ENCODE peak calls at places on chromosomes 13 and 19, in six cellular contexts. Z is transverse colon, K is astrocyte of the spinal cord, Q is pancreas, L is cardiac fibroblast, U is mucosa of descending colon. G is an unnamed sample.

GRCh38 chr13:27613623-27614022 is 6.7 kb downstream of the LNX2 start:
- DNase-seq in Z (no peak), K (no peak), Q (no peak), L (no peak), U (no peak), G (no peak)

GRCh38 chr19:47675859-47676258 is 37.4 kb upstream of the EHD2 start:
- DNase-seq in Z (no peak), K (no peak), Q (no peak), L (no peak), U (no peak), G (no peak)

GRCh38 chr19:35528218-35529038 is at the start of gene SBSN:
- DNase-seq in Z (no peak), K (no peak), Q (no peak), L (peak; percentile 84), U (no peak), G (peak; percentile 80)

GRCh38 chr19:41706741-41707501 is 1.5 kb upstream of the CEACAM5 start:
- DNase-seq in Z (peak; percentile 87), K (no peak), Q (peak; percentile 56), L (peak; percentile 36), U (peak; percentile 89), G (peak; percentile 12)

GRCh38 chr13:51416107-51416506 is 36.7 kb downstream of the INTS6 start:
- DNase-seq in Z (no peak), K (no peak), Q (no peak), L (no peak), U (no peak), G (no peak)

GRCh38 chr13:113138792-113139551 is 16.4 kb downstream of the F10 start:
- DNase-seq in Z (no peak), K (no peak), Q (no peak), L (no peak), U (no peak), G (no peak)

GRCh38 chr19:49555600-49556411 is 24.6 kb downstream of the NOSIP start:
- DNase-seq in Z (peak; percentile 84), K (peak; percentile 62), Q (peak; percentile 92), L (peak; percentile 43), U (peak; percentile 87), G (peak; percentile 45)

GRCh38 chr19:8320564-8321066 is 560 bp downstream of the NDUFA7 start:
- DNase-seq in Z (no peak), K (no peak), Q (no peak), L (peak; percentile 26), U (no peak), G (no peak)

GRCh38 chr19:3807131-3807480 is 20.9 kb upstream of the MATK start:
- DNase-seq in Z (no peak), K (no peak), Q (no peak), L (no peak), U (no peak), G (no peak)

GRCh38 chr19:55196803-55197202 is 12.5 kb downstream of the PTPRH start:
- DNase-seq in Z (no peak), K (no peak), Q (no peak), L (peak; percentile 27), U (no peak), G (no peak)

GRCh38 chr19:42281175-42282035 is 12.4 kb downstream of the CIC start:
- DNase-seq in Z (peak; percentile 47), K (peak; percentile 64), Q (no peak), L (peak; percentile 22), U (peak; percentile 52), G (peak; percentile 27)

GRCh38 chr13:49292742-49293498 is 45.2 kb downstream of the CDADC1 start:
- DNase-seq in Z (no peak), K (peak; percentile 89), Q (no peak), L (peak; percentile 89), U (no peak), G (peak; percentile 36)

GRCh38 chr13:20728579-20729300 is 25.2 kb downstream of the IL17D start:
- DNase-seq in Z (no peak), K (no peak), Q (no peak), L (no peak), U (no peak), G (peak; percentile 31)

GRCh38 chr13:96093296-96094006 is 3.5 kb downstream of the HS6ST3 start:
- DNase-seq in Z (no peak), K (no peak), Q (no peak), L (peak; percentile 42), U (no peak), G (no peak)

GRCh38 chr13:20241593-20241992 is 9.5 kb upstream of the GJB6 start:
- DNase-seq in Z (no peak), K (no peak), Q (no peak), L (no peak), U (no peak), G (no peak)

GRCh38 chr19:40348961-40349507 is 539 bp downstream of the PLD3 start:
- DNase-seq in Z (no peak), K (peak; percentile 54), Q (no peak), L (peak; percentile 79), U (no peak), G (peak; percentile 63)

GRCh38 chr19:33171916-33172359 is 22.2 kb upstream of the LRP3 start:
- DNase-seq in Z (no peak), K (peak; percentile 32), Q (no peak), L (peak; percentile 14), U (no peak), G (peak; percentile 51)

GRCh38 chr19:49889038-49889686 is 7.5 kb downstream of the IL4I1 start:
- DNase-seq in Z (no peak), K (no peak), Q (peak; percentile 14), L (no peak), U (no peak), G (no peak)

GRCh38 chr19:30667227-30667626 is 295.0 kb downstream of the ZNF536 start:
- DNase-seq in Z (no peak), K (no peak), Q (no peak), L (no peak), U (no peak), G (no peak)

GRCh38 chr13:29500426-29500825 is 95.1 kb downstream of the SLC7A1 start:
- DNase-seq in Z (no peak), K (no peak), Q (no peak), L (no peak), U (no peak), G (no peak)

GRCh38 chr19:16896098-16896912 is 7.5 kb downstream of the F2RL3 start:
- DNase-seq in Z (peak; percentile 37), K (no peak), Q (peak; percentile 48), L (no peak), U (peak; percentile 67), G (no peak)

GRCh38 chr19:13055213-13056051 is 47.2 kb downstream of the LYL1 start:
- DNase-seq in Z (peak; percentile 54), K (peak; percentile 99), Q (no peak), L (peak; percentile 90), U (peak; percentile 56), G (peak; percentile 97)
- H3K4me3 ChIP-seq in Z (no peak overlapping the region), K (peak overlapping the region; percentile 2), Q (no peak overlapping the region), L (no peak overlapping the region), U (no peak overlapping the region), G (peak overlapping the region; percentile 46)

GRCh38 chr13:94073006-94073744 is 406.3 kb downstream of the DCT start:
- DNase-seq in Z (no peak), K (peak; percentile 92), Q (no peak), L (peak; percentile 66), U (no peak), G (peak; percentile 91)
- TF ChIP-seq CTCF in Z (no peak), K (no peak), Q (no peak), L (no peak), U (no peak), G (no peak)

GRCh38 chr19:1445185-1445931 is 4.6 kb upstream of the APC2 start:
- DNase-seq in Z (peak; percentile 80), K (peak; percentile 45), Q (no peak), L (peak; percentile 53), U (peak; percentile 90), G (peak; percentile 29)
- H3K4me3 ChIP-seq in Z (peak overlapping the region; percentile 7), K (peak overlapping the region; percentile 29), Q (peak overlapping the region; percentile 30), L (peak overlapping the region; percentile 30), U (no peak overlapping the region), G (peak overlapping the region; percentile 43)

GRCh38 chr13:107375701-107376350 is 807.9 kb upstream of the ARGLU1 start:
- DNase-seq in Z (no peak), K (peak; percentile 9), Q (no peak), L (no peak), U (no peak), G (peak; percentile 10)

GRCh38 chr13:107370036-107370785 is 802.3 kb upstream of the ARGLU1 start:
- DNase-seq in Z (no peak), K (peak; percentile 80), Q (no peak), L (peak; percentile 12), U (no peak), G (peak; percentile 40)

GRCh38 chr13:107376393-107377085 is 808.6 kb upstream of the ARGLU1 start:
- DNase-seq in Z (no peak), K (peak; percentile 9), Q (no peak), L (no peak), U (no peak), G (no peak)

GRCh38 chr13:107374038-107374437 is 806.1 kb upstream of the ARGLU1 start:
- DNase-seq in Z (no peak), K (peak; percentile 42), Q (no peak), L (no peak), U (no peak), G (no peak)

DNA sequence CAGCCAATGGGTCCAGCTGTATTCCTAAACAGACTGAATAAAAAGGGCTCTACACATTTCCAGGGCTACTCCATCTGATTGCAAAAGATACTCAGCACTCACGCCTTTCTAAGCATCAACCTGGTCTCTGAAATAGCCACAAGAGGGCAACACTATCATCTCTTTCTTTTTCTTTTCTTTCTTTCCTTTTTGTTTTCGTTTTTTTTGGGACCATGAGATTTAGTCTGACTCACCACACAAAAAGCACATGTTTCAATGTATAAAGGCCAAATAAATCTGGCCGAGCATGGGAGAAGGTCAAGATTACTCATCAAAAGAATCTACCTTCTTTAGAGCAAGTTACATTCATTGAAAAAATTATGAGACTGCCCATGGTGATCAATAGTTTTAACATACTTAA is 805.6 kb upstream of the ARGLU1 start:
- DNase-seq in Z (no peak), K (peak; percentile 90), Q (no peak), L (peak; percentile 51), U (no peak), G (peak; percentile 64)
- TF ChIP-seq CTCF in Z (no peak), K (peak; percentile 75), Q (peak; percentile 14), L (peak; percentile 15), U (no peak), G (peak; percentile 64)

GRCh38 chr19:5006821-5007220 is 37.9 kb downstream of the KDM4B start:
- DNase-seq in Z (no peak), K (no peak), Q (no peak), L (no peak), U (no peak), G (no peak)
- H3K4me3 ChIP-seq in Z (no peak overlapping the region), K (no peak overlapping the region), Q (no peak overlapping the region), L (no peak overlapping the region), U (no peak overlapping the region), G (no peak overlapping the region)

GRCh38 chr13:59178344-59178743 is 985.4 kb downstream of the DIAPH3 start:
- DNase-seq in Z (no peak), K (peak; percentile 8), Q (no peak), L (peak; percentile 35), U (no peak), G (no peak)
- TF ChIP-seq CTCF in Z (no peak), K (peak; percentile 51), Q (no peak), L (peak; percentile 44), U (no peak), G (peak; percentile 10)